ENCODE peak calls at places on chromosomes 16 and 17, in nine cellular contexts. One of them, this sample, is unnamed.
A peak's percentile ranks its signal among the peaks of the same experiment; 100 is the strongest.

GRCh38 chr16:89923640-89924297 is 627 bp downstream of the TUBB3 start:
- DNase-seq in MV-4-11: no peak
- DNase-seq in hepatic stellate cell: no peak
- DNase-seq in CMK: no peak
- DNase-seq in T-helper 22 cell: no peak
- DNase-seq in Peyer's patch: no peak
- DNase-seq in stimulated activated CD4-positive, alpha-beta T cell treated with anti-CD3 and anti-CD28 coated beads, TNF-alpha, amount 100 ng/mL, for 48 hours: no peak
- DNase-seq in IMR-90: no peak
- DNase-seq in Daoy: peak; percentile 16
- DNase-seq in this sample: no peak

GRCh38 chr17:48647103-48647963 is 21.2 kb upstream of the HOXB9 start:
- DNase-seq in IMR-90: no peak
- DNase-seq in MV-4-11: no peak
- DNase-seq in hepatic stellate cell: peak; percentile 29
- DNase-seq in stimulated activated CD4-positive, alpha-beta T cell treated with anti-CD3 and anti-CD28 coated beads, TNF-alpha, amount 100 ng/mL, for 48 hours: no peak
- DNase-seq in CMK: no peak
- DNase-seq in Daoy: no peak
- DNase-seq in Peyer's patch: no peak
- DNase-seq in T-helper 22 cell: no peak
- DNase-seq in this sample: no peak

GRCh38 chr16:13957197-13958078 is 37.5 kb downstream of the ERCC4 start:
- DNase-seq in stimulated activated CD4-positive, alpha-beta T cell treated with anti-CD3 and anti-CD28 coated beads, TNF-alpha, amount 100 ng/mL, for 48 hours: no peak
- DNase-seq in hepatic stellate cell: peak; percentile 57
- DNase-seq in T-helper 22 cell: no peak
- DNase-seq in CMK: no peak
- DNase-seq in MV-4-11: peak; percentile 86
- DNase-seq in Daoy: peak; percentile 96
- DNase-seq in Peyer's patch: peak; percentile 86
- DNase-seq in IMR-90: peak; percentile 95
- DNase-seq in this sample: peak; percentile 7

GRCh38 chr16:5736209-5736608 is 638.6 kb upstream of the EEF2KMT start:
- DNase-seq in CMK: no peak
- DNase-seq in hepatic stellate cell: no peak
- DNase-seq in MV-4-11: no peak
- DNase-seq in T-helper 22 cell: no peak
- DNase-seq in IMR-90: no peak
- DNase-seq in stimulated activated CD4-positive, alpha-beta T cell treated with anti-CD3 and anti-CD28 coated beads, TNF-alpha, amount 100 ng/mL, for 48 hours: no peak
- DNase-seq in Peyer's patch: no peak
- DNase-seq in Daoy: no peak
- DNase-seq in this sample: no peak

GRCh38 chr16:54285414-54286066 is 1.0 kb downstream of the IRX3 start:
- DNase-seq in IMR-90: no peak
- DNase-seq in CMK: no peak
- DNase-seq in T-helper 22 cell: no peak
- DNase-seq in Daoy: peak; percentile 63
- DNase-seq in hepatic stellate cell: no peak
- DNase-seq in Peyer's patch: peak; percentile 41
- DNase-seq in MV-4-11: peak; percentile 48
- DNase-seq in stimulated activated CD4-positive, alpha-beta T cell treated with anti-CD3 and anti-CD28 coated beads, TNF-alpha, amount 100 ng/mL, for 48 hours: no peak
- DNase-seq in this sample: no peak

GRCh38 chr17:75810216-75810615 is 25.6 kb downstream of the UNK start:
- DNase-seq in Peyer's patch: no peak
- DNase-seq in Daoy: no peak
- DNase-seq in stimulated activated CD4-positive, alpha-beta T cell treated with anti-CD3 and anti-CD28 coated beads, TNF-alpha, amount 100 ng/mL, for 48 hours: no peak
- DNase-seq in T-helper 22 cell: no peak
- DNase-seq in MV-4-11: no peak
- DNase-seq in IMR-90: no peak
- DNase-seq in hepatic stellate cell: no peak
- DNase-seq in CMK: no peak
- DNase-seq in this sample: no peak

GRCh38 chr17:27153005-27153404 is 140.9 kb upstream of the WSB1 start:
- DNase-seq in CMK: no peak
- DNase-seq in hepatic stellate cell: no peak
- DNase-seq in Daoy: peak; percentile 87
- DNase-seq in IMR-90: peak; percentile 11
- DNase-seq in stimulated activated CD4-positive, alpha-beta T cell treated with anti-CD3 and anti-CD28 coated beads, TNF-alpha, amount 100 ng/mL, for 48 hours: no peak
- DNase-seq in MV-4-11: no peak
- DNase-seq in Peyer's patch: no peak
- DNase-seq in T-helper 22 cell: no peak
- DNase-seq in this sample: no peak

GRCh38 chr16:27840311-27841060 is 223.0 kb downstream of the GSG1L start:
- DNase-seq in IMR-90: no peak
- DNase-seq in CMK: no peak
- DNase-seq in Peyer's patch: no peak
- DNase-seq in MV-4-11: no peak
- DNase-seq in stimulated activated CD4-positive, alpha-beta T cell treated with anti-CD3 and anti-CD28 coated beads, TNF-alpha, amount 100 ng/mL, for 48 hours: no peak
- DNase-seq in hepatic stellate cell: no peak
- DNase-seq in Daoy: peak; percentile 6
- DNase-seq in T-helper 22 cell: no peak
- DNase-seq in this sample: no peak

GRCh38 chr16:87538594-87538993 is 45.8 kb upstream of the ZCCHC14 start:
- DNase-seq in stimulated activated CD4-positive, alpha-beta T cell treated with anti-CD3 and anti-CD28 coated beads, TNF-alpha, amount 100 ng/mL, for 48 hours: no peak
- DNase-seq in MV-4-11: peak; percentile 9
- DNase-seq in T-helper 22 cell: no peak
- DNase-seq in Daoy: peak; percentile 57
- DNase-seq in Peyer's patch: no peak
- DNase-seq in IMR-90: peak; percentile 44
- DNase-seq in CMK: no peak
- DNase-seq in hepatic stellate cell: no peak
- DNase-seq in this sample: no peak

GRCh38 chr16:1011316-1012082 is 29.9 kb downstream of the SOX8 start:
- DNase-seq in stimulated activated CD4-positive, alpha-beta T cell treated with anti-CD3 and anti-CD28 coated beads, TNF-alpha, amount 100 ng/mL, for 48 hours: no peak
- DNase-seq in IMR-90: no peak
- DNase-seq in T-helper 22 cell: no peak
- DNase-seq in MV-4-11: no peak
- DNase-seq in CMK: no peak
- DNase-seq in Daoy: no peak
- DNase-seq in hepatic stellate cell: no peak
- DNase-seq in Peyer's patch: no peak
- DNase-seq in this sample: no peak

GRCh38 chr17:64938925-64939474 is 19.7 kb upstream of the LRRC37A3 start:
- DNase-seq in CMK: no peak
- DNase-seq in MV-4-11: peak; percentile 64
- DNase-seq in hepatic stellate cell: peak; percentile 38
- DNase-seq in T-helper 22 cell: no peak
- DNase-seq in stimulated activated CD4-positive, alpha-beta T cell treated with anti-CD3 and anti-CD28 coated beads, TNF-alpha, amount 100 ng/mL, for 48 hours: peak; percentile 19
- DNase-seq in Daoy: peak; percentile 64
- DNase-seq in IMR-90: peak; percentile 25
- DNase-seq in Peyer's patch: peak; percentile 82
- DNase-seq in this sample: peak; percentile 28

GRCh38 chr17:46979023-46979870 is at the start of gene RPRML:
- DNase-seq in IMR-90: no peak
- DNase-seq in CMK: no peak
- DNase-seq in hepatic stellate cell: no peak
- DNase-seq in T-helper 22 cell: no peak
- DNase-seq in Daoy: peak; percentile 68
- DNase-seq in Peyer's patch: no peak
- DNase-seq in MV-4-11: no peak
- DNase-seq in stimulated activated CD4-positive, alpha-beta T cell treated with anti-CD3 and anti-CD28 coated beads, TNF-alpha, amount 100 ng/mL, for 48 hours: peak; percentile 3
- DNase-seq in this sample: peak; percentile 11

GRCh38 chr16:23148513-23149266 is 562 bp downstream of the USP31 start:
- DNase-seq in CMK: no peak
- DNase-seq in Daoy: peak; percentile 60
- DNase-seq in T-helper 22 cell: peak; percentile 46
- DNase-seq in Peyer's patch: peak; percentile 85
- DNase-seq in stimulated activated CD4-positive, alpha-beta T cell treated with anti-CD3 and anti-CD28 coated beads, TNF-alpha, amount 100 ng/mL, for 48 hours: peak; percentile 11
- DNase-seq in MV-4-11: no peak
- DNase-seq in IMR-90: peak; percentile 22
- DNase-seq in hepatic stellate cell: peak; percentile 47
- DNase-seq in this sample: peak; percentile 14

GRCh38 chr17:32486091-32486700 is 597 bp upstream of the CDK5R1 start:
- DNase-seq in T-helper 22 cell: peak; percentile 57
- DNase-seq in MV-4-11: peak; percentile 57
- DNase-seq in Daoy: peak; percentile 91
- DNase-seq in hepatic stellate cell: peak; percentile 81
- DNase-seq in stimulated activated CD4-positive, alpha-beta T cell treated with anti-CD3 and anti-CD28 coated beads, TNF-alpha, amount 100 ng/mL, for 48 hours: peak; percentile 44
- DNase-seq in IMR-90: peak; percentile 61
- DNase-seq in Peyer's patch: peak; percentile 84
- DNase-seq in CMK: peak; percentile 40
- DNase-seq in this sample: peak; percentile 53

This sample was measured in stimulated activated CD8-positive, alpha-beta memory T cell treated with anti-CD3 and anti-CD28 coated beads, Interleukin-15, amount 100 ng/mL, for 48 hours.